ENCODE peak calls at places on chromosomes 4 and X, in five cellular contexts. N is trophoblast cell, G is IMR-90, Y is H9, F is mesendoderm. A is an unnamed sample.

GRCh38 chrX:37659047-37659446 is 26.5 kb upstream of the XK start:
- DNase-seq in N (no peak), G (no peak), Y (no peak), F (no peak), A (no peak)

GRCh38 chr4:57109847-57110634 is at the start of gene IGFBP7:
- DNase-seq in N (no peak), G (no peak), Y (no peak), F (no peak), A (peak; percentile 57)

GRCh38 chr4:55172694-55173287 is 47.4 kb upstream of the KDR start:
- DNase-seq in N (no peak), G (no peak), Y (no peak), F (peak; percentile 43), A (peak; percentile 55)

GRCh38 chrX:20686256-20686655 is 419.5 kb upstream of the RPS6KA3 start:
- DNase-seq in N (no peak), G (no peak), Y (no peak), F (peak; percentile 56), A (no peak)

GRCh38 chr4:125198916-125199315 is 115.8 kb upstream of the FAT4 start:
- DNase-seq in N (no peak), G (peak; percentile 37), Y (no peak), F (peak; percentile 29), A (peak; percentile 35)

GRCh38 chrX:124540474-124540873 is 194.1 kb downstream of the SH2D1A start:
- DNase-seq in N (no peak), G (no peak), Y (no peak), F (no peak), A (no peak)

GRCh38 chr4:152265149-152265621 is 270.7 kb downstream of the FBXW7 start:
- DNase-seq in N (peak; percentile 14), G (peak; percentile 92), Y (no peak), F (no peak), A (peak; percentile 99)

GRCh38 chr4:181846934-181847333 is 396.3 kb upstream of the TENM3 start:
- DNase-seq in N (no peak), G (no peak), Y (no peak), F (no peak), A (no peak)

GRCh38 chr4:123672987-123673386 is 276.4 kb downstream of the SPRY1 start:
- DNase-seq in N (no peak), G (peak; percentile 69), Y (no peak), F (no peak), A (peak; percentile 25)

GRCh38 chrX:154018518-154019060 is 1.1 kb downstream of the IRAK1 start:
- DNase-seq in N (no peak), G (no peak), Y (no peak), F (no peak), A (no peak)

GRCh38 chr4:93776386-93777080 is 52.0 kb upstream of the ATOH1 start:
- DNase-seq in N (no peak), G (peak; percentile 23), Y (no peak), F (no peak), A (no peak)

GRCh38 chrX:389021-389441 is 2.3 kb upstream of the PPP2R3B start:
- DNase-seq in N (no peak), G (no peak), Y (no peak), F (no peak), A (no peak)

GRCh38 chr4:40617903-40618302 is 11.8 kb downstream of the RBM47 start:
- DNase-seq in N (no peak), G (no peak), Y (no peak), F (no peak), A (no peak)

GRCh38 chrX:40243699-40244098 is 145.9 kb upstream of the BCOR start:
- DNase-seq in N (no peak), G (no peak), Y (no peak), F (no peak), A (peak; percentile 42)
- H4K8ac ChIP-seq in N (no peak overlapping the region), G (no peak overlapping the region), Y (no peak overlapping the region), F (no peak overlapping the region), A (peak overlapping the region; percentile 41)

DNA sequence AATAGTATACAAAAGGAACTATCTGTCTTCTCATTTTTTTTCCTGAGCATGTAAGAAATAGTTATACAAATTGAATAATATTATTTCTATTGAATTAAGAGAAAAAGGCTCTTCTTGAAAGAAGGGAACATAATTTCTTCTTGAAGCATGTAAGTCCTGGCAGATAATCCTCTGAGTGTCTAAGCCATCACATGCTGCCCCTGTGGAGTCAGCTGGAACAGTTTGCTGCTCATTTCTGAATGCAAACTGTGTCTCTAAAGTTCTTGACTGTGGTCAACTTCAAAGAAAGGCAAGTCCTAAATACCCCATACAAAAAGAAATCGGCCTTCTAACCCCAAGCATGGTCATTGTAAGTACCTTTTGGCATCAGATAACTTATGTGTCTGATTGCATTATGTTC is 151.0 kb downstream of the NAA11 start:
- DNase-seq in N (no peak), G (no peak), Y (no peak), F (no peak), A (no peak)
- H4K8ac ChIP-seq in N (no peak overlapping the region), G (no peak overlapping the region), Y (no peak overlapping the region), F (no peak overlapping the region), A (no peak overlapping the region)

GRCh38 chrX:55488559-55489314 is 911 bp downstream of the USP51 start:
- DNase-seq in N (peak; percentile 49), G (peak; percentile 8), Y (peak; percentile 70), F (peak; percentile 75), A (peak; percentile 64)
- H4K8ac ChIP-seq in N (peak overlapping the region; percentile 84), G (peak overlapping the region; percentile 80), Y (no peak overlapping the region), F (no peak overlapping the region), A (peak overlapping the region; percentile 54)

GRCh38 chr4:7242766-7243165 is 50.4 kb downstream of the SORCS2 start:
- DNase-seq in N (no peak), G (no peak), Y (no peak), F (no peak), A (no peak)

GRCh38 chr4:7244343-7244680 is 52.0 kb downstream of the SORCS2 start:
- DNase-seq in N (no peak), G (no peak), Y (no peak), F (no peak), A (no peak)

GRCh38 chr4:7241587-7242125 is 49.3 kb downstream of the SORCS2 start:
- DNase-seq in N (no peak), G (no peak), Y (no peak), F (no peak), A (no peak)

GRCh38 chr4:7244766-7245320 is 52.5 kb downstream of the SORCS2 start:
- DNase-seq in N (no peak), G (no peak), Y (no peak), F (no peak), A (no peak)

DNA sequence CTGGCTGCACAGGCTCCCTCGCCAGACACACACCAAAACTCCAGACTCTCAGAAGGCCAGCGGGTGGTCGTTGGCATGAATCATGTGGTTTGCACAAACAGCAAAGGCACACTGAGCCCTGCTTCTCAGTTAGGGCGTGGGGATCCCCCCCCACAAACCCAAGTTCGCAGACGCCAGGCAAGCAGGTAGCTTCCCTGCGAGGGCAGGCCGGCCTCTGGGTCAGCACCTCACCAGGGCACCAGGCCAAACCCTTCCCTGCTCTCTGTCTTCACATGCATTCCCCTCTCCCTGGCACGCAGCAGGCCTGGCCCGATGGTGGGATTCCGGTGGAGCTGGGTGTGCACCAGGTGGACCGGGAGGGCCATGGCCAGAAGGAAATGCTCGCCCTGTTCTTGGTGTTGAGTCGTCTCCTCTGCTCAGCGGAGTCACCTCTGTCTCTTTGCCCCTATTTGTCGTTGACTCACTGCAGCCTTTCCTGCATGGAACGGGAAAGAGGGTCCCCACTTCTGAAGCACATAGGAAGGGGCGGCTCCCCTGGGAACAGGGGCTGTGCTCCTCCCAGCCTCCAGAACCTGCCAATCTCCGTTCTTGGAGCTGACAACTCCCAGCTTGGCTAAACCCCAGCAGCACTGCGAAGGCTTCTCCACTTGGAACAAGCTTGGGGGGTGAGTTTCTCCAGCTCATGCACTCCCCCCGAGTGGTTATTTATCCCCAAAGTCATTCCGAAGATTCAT is 51.4 kb downstream of the SORCS2 start:
- DNase-seq in N (no peak), G (no peak), Y (no peak), F (no peak), A (no peak)
- H4K8ac ChIP-seq in N (no peak overlapping the region), G (no peak overlapping the region), Y (no peak overlapping the region), F (no peak overlapping the region), A (no peak overlapping the region)

DNA sequence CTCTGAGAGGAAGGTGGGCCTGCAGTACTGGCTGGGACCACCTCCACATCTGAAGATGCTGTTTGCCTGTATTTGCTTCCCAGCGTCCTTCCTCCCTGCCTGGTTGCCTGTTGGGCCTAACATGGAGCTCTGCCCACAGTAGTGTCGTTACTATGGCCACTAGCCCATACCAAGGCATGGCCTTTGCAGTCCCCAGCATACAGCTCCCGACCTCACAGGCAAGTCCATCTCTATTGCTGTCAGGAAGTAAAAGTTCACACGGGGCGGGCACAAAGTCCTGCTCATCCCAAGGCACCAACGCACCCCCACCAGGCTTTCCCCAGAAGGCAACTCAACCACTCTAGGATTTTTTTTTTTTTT is 71.6 kb downstream of the MAML3 start:
- DNase-seq in N (no peak), G (no peak), Y (no peak), F (no peak), A (no peak)
- H4K8ac ChIP-seq in N (peak overlapping the region; percentile 8), G (peak overlapping the region; percentile 84), Y (no peak overlapping the region), F (no peak overlapping the region), A (peak overlapping the region; percentile 92)

A was measured in mesenchymal stem cell.